ENCODE peak calls at places on chromosomes 6 and 20, in five cellular contexts. P, B, E, O and C are unnamed samples.

GRCh38 chr6:20335872-20336271 is 65.8 kb upstream of the E2F3 start:
- DNase-seq in O (no peak), B (no peak), P (no peak), E (no peak), C (no peak)

GRCh38 chr20:53161473-53161872 is 189.3 kb downstream of the TSHZ2 start:
- DNase-seq in B (no peak), P (no peak), O (no peak), E (no peak), C (no peak)

GRCh38 chr20:63188641-63189321 is 27.1 kb downstream of the YTHDF1 start:
- DNase-seq in O (no peak), P (no peak), B (peak; percentile 69), E (no peak), C (no peak)

GRCh38 chr6:157099912-157100593 is 223.3 kb downstream of the TMEM242 start:
- DNase-seq in B (no peak), E (no peak), P (no peak), O (no peak), C (no peak)

GRCh38 chr6:13447949-13448724 is 39.3 kb downstream of the GFOD1 start:
- DNase-seq in E (no peak), B (no peak), O (no peak), P (no peak), C (no peak)

GRCh38 chr6:27562027-27562410 is 89.1 kb upstream of the ZNF184 start:
- DNase-seq in B (no peak), E (no peak), O (no peak), P (peak; percentile 59), C (no peak)

GRCh38 chr20:44646641-44647274 is 4.7 kb downstream of the ADA start:
- DNase-seq in P (no peak), E (no peak), B (no peak), O (no peak), C (no peak)

GRCh38 chr6:139539852-139540251 is 165.4 kb upstream of the CITED2 start:
- DNase-seq in O (no peak), B (peak; percentile 83), E (no peak), P (peak; percentile 68), C (peak; percentile 19)

GRCh38 chr20:15700147-15700765 is 873.0 kb downstream of the KIF16B start:
- DNase-seq in B (no peak), P (no peak), O (no peak), E (no peak), C (no peak)

GRCh38 chr6:169428532-169428931 is 174.9 kb upstream of the THBS2 start:
- DNase-seq in O (no peak), P (no peak), E (no peak), B (no peak), C (no peak)

GRCh38 chr6:20252311-20252710 is 40.0 kb upstream of the MBOAT1 start:
- DNase-seq in B (no peak), O (no peak), E (no peak), P (no peak), C (no peak)

GRCh38 chr6:30893001-30893591 is 8.8 kb downstream of the DDR1 start:
- DNase-seq in P (no peak), E (no peak), B (no peak), O (no peak), C (no peak)

GRCh38 chr6:151009576-151009975 is 144.1 kb downstream of the MTHFD1L start:
- DNase-seq in E (no peak), O (no peak), P (no peak), B (no peak), C (no peak)

GRCh38 chr6:49497308-49497707 is 2.4 kb upstream of the GLYATL3 start:
- DNase-seq in B (no peak), O (no peak), E (no peak), P (no peak), C (no peak)

GRCh38 chr6:98831057-98832031 is 3.0 kb upstream of the POU3F2 start:
- DNase-seq in B (peak; percentile 78), P (no peak), O (no peak), E (no peak), C (no peak)

GRCh38 chr6:13992417-13993055 is 67.8 kb downstream of the RNF182 start:
- DNase-seq in E (no peak), O (no peak), B (no peak), P (peak; percentile 41), C (no peak)

GRCh38 chr6:82185948-82186347 is 61.6 kb downstream of the IBTK start:
- DNase-seq in E (no peak), B (no peak), P (no peak), O (no peak), C (no peak)

GRCh38 chr6:107272246-107272645 is 156.9 kb upstream of the BEND3 start:
- DNase-seq in B (no peak), O (no peak), P (no peak), E (no peak), C (no peak)

GRCh38 chr6:131362070-131362469 is 211.0 kb upstream of the ARG1 start:
- DNase-seq in B (no peak), P (no peak), O (no peak), E (no peak), C (no peak)

GRCh38 chr6:37141291-37142046 is 28.5 kb upstream of the PIM1 start:
- DNase-seq in B (no peak), E (no peak), P (no peak), O (no peak), C (no peak)

GRCh38 chr20:45279992-45280391 is 25.6 kb upstream of the SLPI start:
- DNase-seq in E (no peak), O (no peak), P (no peak), B (no peak), C (no peak)

GRCh38 chr20:4014031-4014474 is 1.3 kb downstream of the RNF24 start:
- DNase-seq in O (no peak), E (no peak), B (no peak), P (peak; percentile 68), C (no peak)

GRCh38 chr6:34115396-34116314 is 30.2 kb downstream of the GRM4 start:
- DNase-seq in P (no peak), B (no peak), O (no peak), E (no peak), C (no peak)

GRCh38 chr6:26491604-26492003 is 8.5 kb upstream of the BTN1A1 start:
- DNase-seq in E (no peak), O (no peak), B (no peak), P (no peak), C (no peak)

GRCh38 chr6:40054186-40054585 is 119.9 kb upstream of the MOCS1 start:
- DNase-seq in E (no peak), P (no peak), B (no peak), O (no peak), C (no peak)

GRCh38 chr6:146905313-146905712 is 298.9 kb upstream of the STXBP5 start:
- DNase-seq in P (peak; percentile 18), B (no peak), O (no peak), E (no peak), C (no peak)

GRCh38 chr20:62427172-62428007 is at the start of gene RBBP8NL:
- DNase-seq in P (peak; percentile 77), O (no peak), E (no peak), B (no peak), C (no peak)

GRCh38 chr6:118469468-118469867 is 78.6 kb upstream of the PLN start:
- DNase-seq in E (no peak), B (no peak), P (no peak), O (no peak), C (no peak)

GRCh38 chr20:36064661-36065426 is 89.7 kb upstream of the EPB41L1 start:
- DNase-seq in B (peak; percentile 100), O (peak; percentile 84), E (peak; percentile 93), P (no peak), C (peak; percentile 94)

GRCh38 chr6:25410102-25410501 is 130.9 kb downstream of the CARMIL1 start:
- DNase-seq in E (no peak), O (no peak), B (no peak), P (no peak), C (no peak)

GRCh38 chr20:32190608-32191415 is 16.7 kb downstream of the PLAGL2 start:
- DNase-seq in P (no peak), B (no peak), O (no peak), E (no peak), C (no peak)

GRCh38 chr6:138647006-138647405 is 126.6 kb upstream of the CCDC28A start:
- DNase-seq in O (no peak), P (no peak), B (no peak), E (no peak), C (no peak)

GRCh38 chr6:36682328-36683144 is 4.0 kb downstream of the CDKN1A start:
- DNase-seq in P (no peak), E (peak; percentile 14), B (peak; percentile 84), O (peak; percentile 52), C (no peak)

GRCh38 chr6:97282238-97282725 is 734 bp downstream of the MMS22L start:
- DNase-seq in O (no peak), P (no peak), E (no peak), B (no peak), C (no peak)

GRCh38 chr6:17115251-17116089 is 13.6 kb downstream of the STMND1 start:
- DNase-seq in B (no peak), O (no peak), E (no peak), P (peak; percentile 34), C (no peak)

GRCh38 chr6:19297880-19298279 is 539.3 kb upstream of the ID4 start:
- DNase-seq in O (no peak), P (no peak), E (no peak), B (no peak), C (no peak)

GRCh38 chr6:122426597-122426996 is 27.1 kb downstream of the HSF2 start:
- DNase-seq in B (no peak), P (no peak), E (no peak), O (no peak), C (no peak)

GRCh38 chr6:109118955-109119354 is 23.6 kb downstream of the CEP57L1 start:
- DNase-seq in O (no peak), P (no peak), B (no peak), E (no peak), C (no peak)

GRCh38 chr6:95521181-95521580 is 56.2 kb upstream of the MANEA start:
- DNase-seq in B (no peak), E (no peak), P (no peak), O (no peak), C (no peak)